ENCODE peak calls at places on chromosomes 11 and 22, in ten cellular contexts. One of them, this sample, is unnamed.

GRCh38 chr11:44008698-44009097 is 39.1 kb upstream of the ACCSL start:
- DNase-seq in left cardiac atrium: no peak
- DNase-seq in brain pericyte: no peak
- DNase-seq in activated naive CD4-positive, alpha-beta T cell treated with anti-CD3 and anti-CD28 coated beads, Interleukin-2, amount 50 U/mL, for 72 hours: no peak
- DNase-seq in pancreas: no peak
- DNase-seq in T follicular helper cell: no peak
- DNase-seq in lower leg skin: no peak
- DNase-seq in ELF-1: no peak
- DNase-seq in NCI-H1930: no peak
- DNase-seq in cardiac fibroblast: no peak
- DNase-seq in this sample: no peak

GRCh38 chr22:45341503-45341902 is 31.8 kb downstream of the FAM118A start:
- DNase-seq in left cardiac atrium: no peak
- DNase-seq in brain pericyte: no peak
- DNase-seq in activated naive CD4-positive, alpha-beta T cell treated with anti-CD3 and anti-CD28 coated beads, Interleukin-2, amount 50 U/mL, for 72 hours: peak; percentile 68
- DNase-seq in pancreas: no peak
- DNase-seq in T follicular helper cell: peak; percentile 25
- DNase-seq in lower leg skin: no peak
- DNase-seq in ELF-1: no peak
- DNase-seq in NCI-H1930: no peak
- DNase-seq in cardiac fibroblast: no peak
- DNase-seq in this sample: no peak

GRCh38 chr11:111819161-111820058 is 52.0 kb downstream of the ALG9 start:
- DNase-seq in left cardiac atrium: peak; percentile 55
- DNase-seq in brain pericyte: peak; percentile 65
- DNase-seq in activated naive CD4-positive, alpha-beta T cell treated with anti-CD3 and anti-CD28 coated beads, Interleukin-2, amount 50 U/mL, for 72 hours: no peak
- DNase-seq in pancreas: no peak
- DNase-seq in T follicular helper cell: no peak
- DNase-seq in lower leg skin: peak; percentile 30
- DNase-seq in ELF-1: no peak
- DNase-seq in NCI-H1930: no peak
- DNase-seq in cardiac fibroblast: peak; percentile 33
- DNase-seq in this sample: no peak

GRCh38 chr22:37904572-37905533 is 1.2 kb upstream of the MICALL1 start:
- DNase-seq in left cardiac atrium: peak; percentile 79
- DNase-seq in brain pericyte: peak; percentile 83
- DNase-seq in activated naive CD4-positive, alpha-beta T cell treated with anti-CD3 and anti-CD28 coated beads, Interleukin-2, amount 50 U/mL, for 72 hours: peak; percentile 61
- DNase-seq in pancreas: no peak
- DNase-seq in T follicular helper cell: no peak
- DNase-seq in lower leg skin: peak; percentile 32
- DNase-seq in ELF-1: peak; percentile 88
- DNase-seq in NCI-H1930: no peak
- DNase-seq in cardiac fibroblast: peak; percentile 94
- DNase-seq in this sample: peak; percentile 58

GRCh38 chr11:357582-357981 is 11.7 kb upstream of the B4GALNT4 start:
- DNase-seq in left cardiac atrium: no peak
- DNase-seq in brain pericyte: no peak
- DNase-seq in activated naive CD4-positive, alpha-beta T cell treated with anti-CD3 and anti-CD28 coated beads, Interleukin-2, amount 50 U/mL, for 72 hours: no peak
- DNase-seq in pancreas: no peak
- DNase-seq in T follicular helper cell: no peak
- DNase-seq in lower leg skin: no peak
- DNase-seq in ELF-1: no peak
- DNase-seq in NCI-H1930: no peak
- DNase-seq in cardiac fibroblast: no peak
- DNase-seq in this sample: no peak

GRCh38 chr11:65382804-65383368 is 440 bp upstream of the SLC25A45 start:
- DNase-seq in left cardiac atrium: no peak
- DNase-seq in brain pericyte: no peak
- DNase-seq in activated naive CD4-positive, alpha-beta T cell treated with anti-CD3 and anti-CD28 coated beads, Interleukin-2, amount 50 U/mL, for 72 hours: no peak
- DNase-seq in pancreas: peak; percentile 97
- DNase-seq in T follicular helper cell: no peak
- DNase-seq in lower leg skin: no peak
- DNase-seq in ELF-1: no peak
- DNase-seq in NCI-H1930: no peak
- DNase-seq in cardiac fibroblast: no peak
- DNase-seq in this sample: peak; percentile 26

GRCh38 chr11:57397394-57397990 is 7.0 kb upstream of the PRG2 start:
- DNase-seq in left cardiac atrium: no peak
- DNase-seq in brain pericyte: no peak
- DNase-seq in activated naive CD4-positive, alpha-beta T cell treated with anti-CD3 and anti-CD28 coated beads, Interleukin-2, amount 50 U/mL, for 72 hours: no peak
- DNase-seq in pancreas: no peak
- DNase-seq in T follicular helper cell: no peak
- DNase-seq in lower leg skin: no peak
- DNase-seq in ELF-1: no peak
- DNase-seq in NCI-H1930: no peak
- DNase-seq in cardiac fibroblast: no peak
- DNase-seq in this sample: no peak

GRCh38 chr22:49964493-49965290 is 4.1 kb downstream of the PIM3 start:
- DNase-seq in left cardiac atrium: no peak
- DNase-seq in brain pericyte: no peak
- DNase-seq in activated naive CD4-positive, alpha-beta T cell treated with anti-CD3 and anti-CD28 coated beads, Interleukin-2, amount 50 U/mL, for 72 hours: peak; percentile 65
- DNase-seq in pancreas: peak; percentile 79
- DNase-seq in T follicular helper cell: no peak
- DNase-seq in lower leg skin: no peak
- DNase-seq in ELF-1: peak; percentile 2
- DNase-seq in NCI-H1930: no peak
- DNase-seq in cardiac fibroblast: no peak
- DNase-seq in this sample: peak; percentile 23

GRCh38 chr11:28911829-28912228 is 803.6 kb downstream of the METTL15 start:
- DNase-seq in left cardiac atrium: no peak
- DNase-seq in brain pericyte: no peak
- DNase-seq in activated naive CD4-positive, alpha-beta T cell treated with anti-CD3 and anti-CD28 coated beads, Interleukin-2, amount 50 U/mL, for 72 hours: no peak
- DNase-seq in pancreas: no peak
- DNase-seq in T follicular helper cell: no peak
- DNase-seq in lower leg skin: no peak
- DNase-seq in ELF-1: no peak
- DNase-seq in NCI-H1930: no peak
- DNase-seq in cardiac fibroblast: no peak
- DNase-seq in this sample: no peak

GRCh38 chr22:35446365-35446764 is 46.4 kb downstream of the MCM5 start:
- DNase-seq in left cardiac atrium: no peak
- DNase-seq in brain pericyte: no peak
- DNase-seq in activated naive CD4-positive, alpha-beta T cell treated with anti-CD3 and anti-CD28 coated beads, Interleukin-2, amount 50 U/mL, for 72 hours: no peak
- DNase-seq in pancreas: no peak
- DNase-seq in T follicular helper cell: no peak
- DNase-seq in lower leg skin: no peak
- DNase-seq in ELF-1: no peak
- DNase-seq in NCI-H1930: no peak
- DNase-seq in cardiac fibroblast: peak; percentile 81
- DNase-seq in this sample: no peak

GRCh38 chr11:11148104-11148509 is 204.9 kb downstream of the CSNK2A3 start:
- DNase-seq in left cardiac atrium: peak; percentile 85
- DNase-seq in brain pericyte: no peak
- DNase-seq in activated naive CD4-positive, alpha-beta T cell treated with anti-CD3 and anti-CD28 coated beads, Interleukin-2, amount 50 U/mL, for 72 hours: no peak
- DNase-seq in pancreas: no peak
- DNase-seq in T follicular helper cell: no peak
- DNase-seq in lower leg skin: peak; percentile 85
- DNase-seq in ELF-1: peak; percentile 98
- DNase-seq in NCI-H1930: no peak
- DNase-seq in cardiac fibroblast: peak; percentile 93
- DNase-seq in this sample: peak; percentile 88

GRCh38 chr11:108960498-108960897 is 295.6 kb downstream of the DDX10 start:
- DNase-seq in left cardiac atrium: no peak
- DNase-seq in brain pericyte: no peak
- DNase-seq in activated naive CD4-positive, alpha-beta T cell treated with anti-CD3 and anti-CD28 coated beads, Interleukin-2, amount 50 U/mL, for 72 hours: no peak
- DNase-seq in pancreas: no peak
- DNase-seq in T follicular helper cell: no peak
- DNase-seq in lower leg skin: no peak
- DNase-seq in ELF-1: peak; percentile 44
- DNase-seq in NCI-H1930: no peak
- DNase-seq in cardiac fibroblast: no peak
- DNase-seq in this sample: peak; percentile 66

GRCh38 chr11:71914617-71915189 is 13.7 kb downstream of the XNDC1N start:
- DNase-seq in left cardiac atrium: no peak
- DNase-seq in brain pericyte: no peak
- DNase-seq in activated naive CD4-positive, alpha-beta T cell treated with anti-CD3 and anti-CD28 coated beads, Interleukin-2, amount 50 U/mL, for 72 hours: no peak
- DNase-seq in pancreas: no peak
- DNase-seq in T follicular helper cell: no peak
- DNase-seq in lower leg skin: no peak
- DNase-seq in ELF-1: no peak
- DNase-seq in NCI-H1930: no peak
- DNase-seq in cardiac fibroblast: no peak
- DNase-seq in this sample: no peak

GRCh38 chr22:25076281-25076680 is 123.4 kb upstream of the CRYBB3 start:
- DNase-seq in left cardiac atrium: no peak
- DNase-seq in brain pericyte: no peak
- DNase-seq in activated naive CD4-positive, alpha-beta T cell treated with anti-CD3 and anti-CD28 coated beads, Interleukin-2, amount 50 U/mL, for 72 hours: no peak
- DNase-seq in pancreas: no peak
- DNase-seq in T follicular helper cell: no peak
- DNase-seq in lower leg skin: no peak
- DNase-seq in ELF-1: no peak
- DNase-seq in NCI-H1930: no peak
- DNase-seq in cardiac fibroblast: no peak
- DNase-seq in this sample: no peak

GRCh38 chr11:12502950-12503579 is 125.7 kb downstream of the PARVA start:
- DNase-seq in left cardiac atrium: peak; percentile 45
- DNase-seq in brain pericyte: no peak
- DNase-seq in activated naive CD4-positive, alpha-beta T cell treated with anti-CD3 and anti-CD28 coated beads, Interleukin-2, amount 50 U/mL, for 72 hours: no peak
- DNase-seq in pancreas: no peak
- DNase-seq in T follicular helper cell: no peak
- DNase-seq in lower leg skin: no peak
- DNase-seq in ELF-1: no peak
- DNase-seq in NCI-H1930: no peak
- DNase-seq in cardiac fibroblast: peak; percentile 29
- DNase-seq in this sample: no peak

GRCh38 chr11:35246725-35247124 is 107.8 kb downstream of the CD44 start:
- DNase-seq in left cardiac atrium: no peak
- DNase-seq in brain pericyte: no peak
- DNase-seq in activated naive CD4-positive, alpha-beta T cell treated with anti-CD3 and anti-CD28 coated beads, Interleukin-2, amount 50 U/mL, for 72 hours: no peak
- DNase-seq in pancreas: no peak
- DNase-seq in T follicular helper cell: no peak
- DNase-seq in lower leg skin: peak; percentile 49
- DNase-seq in ELF-1: peak; percentile 33
- DNase-seq in NCI-H1930: no peak
- DNase-seq in cardiac fibroblast: peak; percentile 49
- DNase-seq in this sample: no peak

GRCh38 chr11:6225896-6226295 is 8.5 kb downstream of the FHIP1B start:
- DNase-seq in left cardiac atrium: no peak
- DNase-seq in brain pericyte: no peak
- DNase-seq in activated naive CD4-positive, alpha-beta T cell treated with anti-CD3 and anti-CD28 coated beads, Interleukin-2, amount 50 U/mL, for 72 hours: no peak
- DNase-seq in pancreas: no peak
- DNase-seq in T follicular helper cell: no peak
- DNase-seq in lower leg skin: no peak
- DNase-seq in ELF-1: no peak
- DNase-seq in NCI-H1930: no peak
- DNase-seq in cardiac fibroblast: no peak
- DNase-seq in this sample: no peak

GRCh38 chr11:103676413-103676812 is 360.0 kb upstream of the DDI1 start:
- DNase-seq in left cardiac atrium: no peak
- DNase-seq in brain pericyte: no peak
- DNase-seq in activated naive CD4-positive, alpha-beta T cell treated with anti-CD3 and anti-CD28 coated beads, Interleukin-2, amount 50 U/mL, for 72 hours: no peak
- DNase-seq in pancreas: no peak
- DNase-seq in T follicular helper cell: no peak
- DNase-seq in lower leg skin: no peak
- DNase-seq in ELF-1: no peak
- DNase-seq in NCI-H1930: no peak
- DNase-seq in cardiac fibroblast: peak; percentile 16
- DNase-seq in this sample: no peak

GRCh38 chr11:7436657-7437056 is 48.6 kb upstream of the OLFML1 start:
- DNase-seq in left cardiac atrium: no peak
- DNase-seq in brain pericyte: no peak
- DNase-seq in activated naive CD4-positive, alpha-beta T cell treated with anti-CD3 and anti-CD28 coated beads, Interleukin-2, amount 50 U/mL, for 72 hours: no peak
- DNase-seq in pancreas: no peak
- DNase-seq in T follicular helper cell: no peak
- DNase-seq in lower leg skin: no peak
- DNase-seq in ELF-1: no peak
- DNase-seq in NCI-H1930: no peak
- DNase-seq in cardiac fibroblast: no peak
- DNase-seq in this sample: no peak

GRCh38 chr22:24512043-24512442 is 16.9 kb downstream of the UPB1 start:
- DNase-seq in left cardiac atrium: no peak
- DNase-seq in brain pericyte: no peak
- DNase-seq in activated naive CD4-positive, alpha-beta T cell treated with anti-CD3 and anti-CD28 coated beads, Interleukin-2, amount 50 U/mL, for 72 hours: no peak
- DNase-seq in pancreas: no peak
- DNase-seq in T follicular helper cell: no peak
- DNase-seq in lower leg skin: no peak
- DNase-seq in ELF-1: no peak
- DNase-seq in NCI-H1930: no peak
- DNase-seq in cardiac fibroblast: no peak
- DNase-seq in this sample: no peak

GRCh38 chr22:30565341-30565740 is 9.1 kb downstream of the GAL3ST1 start:
- DNase-seq in left cardiac atrium: no peak
- DNase-seq in brain pericyte: no peak
- DNase-seq in activated naive CD4-positive, alpha-beta T cell treated with anti-CD3 and anti-CD28 coated beads, Interleukin-2, amount 50 U/mL, for 72 hours: no peak
- DNase-seq in pancreas: no peak
- DNase-seq in T follicular helper cell: no peak
- DNase-seq in lower leg skin: no peak
- DNase-seq in ELF-1: no peak
- DNase-seq in NCI-H1930: no peak
- DNase-seq in cardiac fibroblast: peak; percentile 38
- DNase-seq in this sample: no peak

GRCh38 chr22:37051629-37052385 is at the start of gene KCTD17:
- DNase-seq in left cardiac atrium: peak; percentile 86
- DNase-seq in brain pericyte: no peak
- DNase-seq in activated naive CD4-positive, alpha-beta T cell treated with anti-CD3 and anti-CD28 coated beads, Interleukin-2, amount 50 U/mL, for 72 hours: peak; percentile 66
- DNase-seq in pancreas: no peak
- DNase-seq in T follicular helper cell: peak; percentile 54
- DNase-seq in lower leg skin: peak; percentile 41
- DNase-seq in ELF-1: peak; percentile 36
- DNase-seq in NCI-H1930: peak; percentile 55
- DNase-seq in cardiac fibroblast: peak; percentile 76
- DNase-seq in this sample: peak; percentile 60

GRCh38 chr11:128921790-128922189 is 20.9 kb downstream of the TP53AIP1 start:
- DNase-seq in left cardiac atrium: no peak
- DNase-seq in brain pericyte: no peak
- DNase-seq in activated naive CD4-positive, alpha-beta T cell treated with anti-CD3 and anti-CD28 coated beads, Interleukin-2, amount 50 U/mL, for 72 hours: no peak
- DNase-seq in pancreas: no peak
- DNase-seq in T follicular helper cell: no peak
- DNase-seq in lower leg skin: no peak
- DNase-seq in ELF-1: no peak
- DNase-seq in NCI-H1930: no peak
- DNase-seq in cardiac fibroblast: no peak
- DNase-seq in this sample: no peak

GRCh38 chr11:22031791-22032190 is 161.1 kb upstream of the ANO5 start:
- DNase-seq in left cardiac atrium: no peak
- DNase-seq in brain pericyte: no peak
- DNase-seq in activated naive CD4-positive, alpha-beta T cell treated with anti-CD3 and anti-CD28 coated beads, Interleukin-2, amount 50 U/mL, for 72 hours: no peak
- DNase-seq in pancreas: no peak
- DNase-seq in T follicular helper cell: no peak
- DNase-seq in lower leg skin: no peak
- DNase-seq in ELF-1: no peak
- DNase-seq in NCI-H1930: no peak
- DNase-seq in cardiac fibroblast: no peak
- DNase-seq in this sample: no peak

GRCh38 chr11:66743271-66743968 is 14.4 kb upstream of the SPTBN2 start:
- DNase-seq in left cardiac atrium: peak; percentile 39
- DNase-seq in brain pericyte: no peak
- DNase-seq in activated naive CD4-positive, alpha-beta T cell treated with anti-CD3 and anti-CD28 coated beads, Interleukin-2, amount 50 U/mL, for 72 hours: no peak
- DNase-seq in pancreas: no peak
- DNase-seq in T follicular helper cell: no peak
- DNase-seq in lower leg skin: peak; percentile 78
- DNase-seq in ELF-1: no peak
- DNase-seq in NCI-H1930: no peak
- DNase-seq in cardiac fibroblast: no peak
- DNase-seq in this sample: no peak

GRCh38 chr11:85316967-85317366 is 310.2 kb downstream of the DLG2 start:
- DNase-seq in left cardiac atrium: no peak
- DNase-seq in brain pericyte: no peak
- DNase-seq in activated naive CD4-positive, alpha-beta T cell treated with anti-CD3 and anti-CD28 coated beads, Interleukin-2, amount 50 U/mL, for 72 hours: no peak
- DNase-seq in pancreas: no peak
- DNase-seq in T follicular helper cell: no peak
- DNase-seq in lower leg skin: no peak
- DNase-seq in ELF-1: no peak
- DNase-seq in NCI-H1930: peak; percentile 45
- DNase-seq in cardiac fibroblast: no peak
- DNase-seq in this sample: no peak

GRCh38 chr11:6621711-6622211 is 2.5 kb upstream of the TPP1 start:
- DNase-seq in left cardiac atrium: no peak
- DNase-seq in brain pericyte: no peak
- DNase-seq in activated naive CD4-positive, alpha-beta T cell treated with anti-CD3 and anti-CD28 coated beads, Interleukin-2, amount 50 U/mL, for 72 hours: no peak
- DNase-seq in pancreas: peak; percentile 70
- DNase-seq in T follicular helper cell: no peak
- DNase-seq in lower leg skin: no peak
- DNase-seq in ELF-1: no peak
- DNase-seq in NCI-H1930: no peak
- DNase-seq in cardiac fibroblast: no peak
- DNase-seq in this sample: no peak

GRCh38 chr22:42758929-42759629 is 38.4 kb upstream of the A4GALT start:
- DNase-seq in left cardiac atrium: no peak
- DNase-seq in brain pericyte: no peak
- DNase-seq in activated naive CD4-positive, alpha-beta T cell treated with anti-CD3 and anti-CD28 coated beads, Interleukin-2, amount 50 U/mL, for 72 hours: no peak
- DNase-seq in pancreas: no peak
- DNase-seq in T follicular helper cell: no peak
- DNase-seq in lower leg skin: no peak
- DNase-seq in ELF-1: no peak
- DNase-seq in NCI-H1930: no peak
- DNase-seq in cardiac fibroblast: peak; percentile 74
- DNase-seq in this sample: no peak